ENCODE peak calls at places on chromosomes 2 and 18, in four cellular contexts. I is neural progenitor cell, R is GM23248, M is IMR-90. N is an unnamed sample.

GRCh38 chr2:100260712-100261620 is 61.3 kb downstream of the LONRF2 start:
- DNase-seq in I (peak), R (peak), M (peak), N (no peak)

GRCh38 chr2:218229239-218229638 is 12.2 kb downstream of the ARPC2 start:
- DNase-seq in I (no peak), R (peak), M (peak), N (no peak)

GRCh38 chr2:231691251-231691772 is 17.0 kb upstream of the PTMA start:
- DNase-seq in I (peak), R (no peak), M (no peak), N (no peak)

GRCh38 chr2:146544701-146545100 is 1300.1 kb upstream of the ACVR2A start:
- DNase-seq in I (no peak), R (no peak), M (peak), N (no peak)

GRCh38 chr18:3914833-3915598 is 465.0 kb downstream of the TGIF1 start:
- DNase-seq in I (no peak), R (no peak), M (no peak), N (no peak)

GRCh38 chr2:120763516-120763915 is 27.8 kb downstream of the GLI2 start:
- DNase-seq in I (no peak), R (no peak), M (no peak), N (no peak)

GRCh38 chr2:112579280-112579679 is 5.1 kb upstream of the CHCHD5 start:
- DNase-seq in I (no peak), R (peak), M (peak), N (peak)

GRCh38 chr2:236922061-236922460 is 163.6 kb upstream of the COPS8 start:
- DNase-seq in I (no peak), R (no peak), M (no peak), N (no peak)

GRCh38 chr2:176156959-176157498 is at the start of gene HOXD3:
- DNase-seq in I (no peak), R (peak), M (no peak), N (no peak)

GRCh38 chr2:40039543-40039942 is 260.5 kb upstream of the THUMPD2 start:
- DNase-seq in I (no peak), R (peak), M (no peak), N (no peak)

GRCh38 chr2:236194786-236195185 is 26.6 kb upstream of the GBX2 start:
- DNase-seq in I (no peak), R (no peak), M (no peak), N (no peak)

GRCh38 chr18:14074187-14074586 is 58.0 kb downstream of the ZNF519 start:
- DNase-seq in I (peak), R (no peak), M (no peak), N (no peak)

GRCh38 chr18:52682260-52682659 is 342.3 kb downstream of the DCC start:
- DNase-seq in I (peak), R (no peak), M (no peak), N (no peak)

GRCh38 chr2:39437522-39438296 is 624 bp upstream of the MAP4K3 start:
- DNase-seq in I (peak), R (peak), M (peak), N (peak)

GRCh38 chr2:94758546-94758945 is 112.7 kb upstream of the TEKT4 start:
- DNase-seq in I (no peak), R (no peak), M (no peak), N (no peak)

GRCh38 chr2:177015526-177015925 is 197.1 kb upstream of the HNRNPA3 start:
- DNase-seq in I (no peak), R (no peak), M (no peak), N (no peak)

DNA sequence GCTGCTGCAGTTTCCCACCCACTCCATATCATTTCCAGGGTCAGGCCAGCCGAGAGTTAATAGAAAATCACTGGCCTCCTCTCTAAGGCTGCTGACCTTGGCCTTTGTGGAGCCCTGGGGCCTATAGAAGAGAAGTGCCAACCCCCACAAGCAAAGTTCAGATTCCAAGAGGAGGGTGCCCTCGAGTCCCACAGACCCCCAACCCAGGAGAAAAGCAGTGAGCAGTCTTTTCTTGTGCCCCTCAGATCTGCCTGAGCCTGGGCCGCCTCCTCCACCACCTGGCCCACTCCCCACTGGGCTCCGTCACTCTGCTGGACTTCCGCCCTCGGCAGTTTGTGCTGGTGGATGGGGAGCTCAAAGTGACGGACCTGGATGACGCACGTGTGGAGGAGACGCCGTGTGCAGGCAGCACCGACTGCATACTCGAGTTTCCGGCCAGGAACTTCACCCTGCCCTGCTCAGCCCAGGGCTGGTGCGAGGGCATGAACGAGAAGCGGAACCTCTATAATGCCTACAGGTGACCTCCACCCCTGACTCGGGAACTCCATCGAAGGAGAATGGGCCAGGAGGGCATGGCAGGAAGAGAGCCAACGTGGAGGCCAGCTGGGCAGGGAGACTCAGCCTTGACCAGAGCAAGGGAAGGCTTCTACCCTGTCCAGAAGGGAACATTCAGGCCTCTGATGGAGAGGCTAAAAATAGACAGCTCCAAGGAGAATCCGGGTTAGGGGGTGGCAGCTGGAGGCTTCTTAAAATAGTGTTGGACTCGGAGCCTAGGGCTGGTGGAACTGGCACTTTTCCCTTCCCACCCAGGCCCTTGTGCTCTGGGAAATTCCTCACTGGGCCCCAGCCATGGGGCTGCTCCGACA is 6.2 kb downstream of the PKDCC start:
- DNase-seq in I (no peak), R (no peak), M (no peak), N (no peak)
- H2AFZ ChIP-seq in I (no peak), R (no peak), M (peak), N (no peak)

GRCh38 chr18:73668051-73668450 is 479.6 kb downstream of the FBXO15 start:
- DNase-seq in I (no peak), R (no peak), M (no peak), N (no peak)
- H2AFZ ChIP-seq in I (no peak), R (no peak), M (no peak), N (no peak)

DNA sequence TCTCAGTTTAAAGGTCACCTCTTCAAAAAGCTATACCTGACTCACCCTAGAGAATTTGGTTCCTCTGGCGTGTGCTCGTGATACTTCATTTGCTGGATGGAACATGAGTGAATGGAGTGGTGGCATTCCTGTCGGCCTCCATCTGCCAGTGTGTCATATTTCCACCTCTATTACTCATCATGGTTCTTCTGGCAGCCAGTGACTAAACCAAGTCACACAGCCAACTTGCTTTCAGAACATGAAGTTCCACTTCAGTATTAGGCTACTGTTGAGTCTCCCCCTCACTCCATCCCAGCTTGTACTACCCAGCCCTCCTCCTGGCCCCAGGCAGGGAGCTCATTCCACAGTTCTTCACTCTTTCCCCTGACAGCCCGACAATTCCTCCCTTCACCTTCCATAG is 169.8 kb downstream of the MREG start:
- DNase-seq in I (no peak), R (peak), M (peak), N (peak)
- H2AFZ ChIP-seq in I (no peak), R (no peak), M (no peak), N (no peak)

GRCh38 chr2:201786471-201786870 is 5.7 kb upstream of the ALS2 start:
- DNase-seq in I (no peak), R (peak), M (peak), N (no peak)
- H2AFZ ChIP-seq in I (no peak), R (peak), M (no peak), N (no peak)

GRCh38 chr2:88123975-88124917 is 3.6 kb downstream of the FABP1 start:
- DNase-seq in I (no peak), R (no peak), M (no peak), N (no peak)
- H2AFZ ChIP-seq in I (no peak), R (no peak), M (no peak), N (no peak)

DNA sequence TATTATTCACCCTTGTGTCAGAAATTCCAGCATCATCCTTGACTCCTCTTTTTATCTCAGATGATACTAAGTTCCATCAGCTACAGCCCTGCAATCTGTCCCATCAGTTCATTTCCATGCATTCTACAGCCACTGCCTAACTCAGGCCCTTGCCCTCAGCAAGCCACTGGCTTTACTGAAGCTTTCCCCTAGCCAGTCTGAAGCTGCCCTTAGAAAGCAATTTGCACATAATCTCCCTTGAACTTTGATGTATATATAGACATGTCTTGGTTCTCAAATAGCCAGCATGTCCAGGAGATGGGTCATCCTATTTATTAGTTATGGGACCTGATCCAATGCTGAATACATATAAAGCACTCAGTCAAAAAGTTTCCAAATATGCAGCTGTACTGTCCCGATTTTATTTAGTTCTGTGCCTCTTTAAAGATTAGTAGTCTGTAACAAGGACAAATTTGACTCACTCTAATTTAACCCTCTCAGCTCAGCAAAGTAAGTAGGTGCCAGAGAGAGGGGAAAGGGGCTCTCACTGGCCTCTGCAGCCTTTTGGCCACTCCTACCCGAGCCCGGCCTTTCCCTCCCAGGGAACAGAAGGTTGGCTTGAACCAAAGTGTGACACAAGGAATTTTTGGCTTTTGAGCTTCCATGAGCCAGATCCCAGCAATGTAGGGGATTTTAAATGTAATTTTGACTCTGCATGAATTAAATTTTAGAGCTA is 70.8 kb downstream of the CCDC93 start:
- DNase-seq in I (no peak), R (peak), M (peak), N (no peak)
- H2AFZ ChIP-seq in I (no peak), R (no peak), M (no peak), N (no peak)

GRCh38 chr18:59096098-59096779 is 43.4 kb upstream of the SEC11C start:
- DNase-seq in I (peak), R (no peak), M (no peak), N (no peak)

GRCh38 chr18:59091204-59091603 is 48.5 kb upstream of the SEC11C start:
- DNase-seq in I (no peak), R (no peak), M (no peak), N (no peak)

GRCh38 chr18:59093668-59094067 is 46.0 kb upstream of the SEC11C start:
- DNase-seq in I (no peak), R (no peak), M (no peak), N (no peak)

DNA sequence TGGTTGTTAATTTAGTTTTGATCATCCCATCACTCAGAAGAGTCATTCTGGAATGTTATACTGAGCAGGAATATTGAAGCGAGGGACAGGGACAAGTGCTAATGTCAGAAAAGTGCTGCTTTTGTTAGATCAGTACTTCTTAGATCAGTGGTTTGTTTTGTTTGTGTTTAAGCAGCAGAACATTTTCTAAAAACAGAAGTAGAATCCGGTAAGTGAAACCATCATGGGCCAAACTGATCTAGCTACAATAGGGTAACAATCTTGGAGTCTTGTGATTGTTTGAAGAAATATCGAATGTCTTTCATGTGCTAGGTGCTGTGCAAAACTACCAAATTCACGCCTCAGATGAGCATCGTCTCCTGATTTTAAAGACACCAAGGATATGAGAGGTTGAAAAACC is 45.1 kb upstream of the SEC11C start:
- DNase-seq in I (no peak), R (no peak), M (no peak), N (no peak)
- H2AFZ ChIP-seq in I (no peak), R (no peak), M (no peak), N (no peak)

GRCh38 chr2:37389984-37390765 is 45.7 kb downstream of the QPCT start:
- DNase-seq in I (no peak), R (peak), M (peak), N (no peak)
- H2AFZ ChIP-seq in I (no peak), R (peak), M (peak), N (peak)

DNA sequence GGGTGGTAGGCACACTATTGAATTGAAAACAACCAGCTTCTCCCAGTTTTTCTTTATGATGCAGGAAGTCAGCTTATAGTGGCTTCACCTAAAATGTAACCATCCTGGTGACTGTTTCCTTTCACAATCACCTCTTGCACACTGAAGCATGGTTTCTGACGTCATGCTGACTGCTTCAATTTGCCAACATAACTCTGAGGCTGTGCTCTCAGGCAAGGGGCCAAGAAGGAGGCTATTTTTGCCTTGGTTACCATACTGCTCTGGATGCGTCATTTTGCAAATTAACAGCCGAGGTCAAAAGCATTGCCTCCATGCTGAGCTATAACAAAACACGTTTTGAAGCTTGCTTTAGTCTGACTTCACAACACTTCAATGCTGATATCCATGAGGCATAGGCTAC is 397.8 kb downstream of the METTL4 start:
- DNase-seq in I (no peak), R (peak), M (peak), N (no peak)
- H2AFZ ChIP-seq in I (no peak), R (no peak), M (no peak), N (no peak)

GRCh38 chr2:159712929-159713575 is 746 bp downstream of the MARCHF7 start:
- DNase-seq in I (no peak), R (peak), M (no peak), N (no peak)
- H2AFZ ChIP-seq in I (peak), R (peak), M (peak), N (no peak)

N was measured in keratinocyte.